ENCODE peak calls at places on chromosomes 13 and 19, in five cellular contexts. R, Z, O, A and P are unnamed samples.

GRCh38 chr19:49718511-49718910 is 27.6 kb downstream of the CPT1C start:
- DNase-seq in O (no peak), A (no peak), R (no peak), Z (no peak), P (no peak)

GRCh38 chr19:38554676-38555141 is 63.0 kb downstream of the MAP4K1 start:
- DNase-seq in Z (no peak), R (no peak), O (no peak), A (no peak), P (no peak)

GRCh38 chr13:24614306-24615080 is 65.7 kb upstream of the ATP12A start:
- DNase-seq in Z (no peak), R (no peak), O (no peak), A (no peak), P (no peak)

GRCh38 chr19:50909240-50910070 is 1.7 kb downstream of the KLK4 start:
- DNase-seq in A (peak), R (no peak), O (no peak), Z (no peak), P (no peak)

GRCh38 chr19:35266149-35266903 is 2.4 kb upstream of the USF2 start:
- DNase-seq in Z (no peak), A (no peak), O (no peak), R (no peak), P (no peak)

GRCh38 chr19:58088521-58089052 is 9.4 kb downstream of the ZSCAN18 start:
- DNase-seq in A (no peak), R (no peak), O (no peak), Z (no peak), P (no peak)

GRCh38 chr19:289651-290538 is 1.3 kb downstream of the PLPP2 start:
- DNase-seq in R (no peak), Z (peak), O (no peak), A (peak), P (peak)

GRCh38 chr13:46783504-46783903 is 13.5 kb downstream of the ESD start:
- DNase-seq in R (no peak), O (no peak), A (no peak), Z (no peak), P (no peak)

GRCh38 chr13:98892821-98893220 is 85.0 kb downstream of the DOCK9 start:
- DNase-seq in Z (no peak), R (peak), A (no peak), O (no peak), P (no peak)

GRCh38 chr19:15587663-15588062 is 27.4 kb upstream of the CYP4F8 start:
- DNase-seq in O (no peak), R (peak), Z (no peak), A (no peak), P (peak)